ENCODE peak calls at places on chromosomes 3 and 15, in four cellular contexts. U, Q, A and I are unnamed samples.

GRCh38 chr3:110157221-110157620 is 819.9 kb upstream of the DPPA4 start:
- DNase-seq in U (no peak), Q (no peak), A (no peak), I (no peak)

GRCh38 chr3:134517796-134518195 is 31.9 kb downstream of the CEP63 start:
- DNase-seq in U (no peak), Q (no peak), A (no peak), I (no peak)

GRCh38 chr3:133386876-133387275 is 13.0 kb upstream of the BFSP2 start:
- DNase-seq in U (no peak), Q (no peak), A (no peak), I (no peak)

GRCh38 chr15:67188551-67189218 is 65.8 kb downstream of the AAGAB start:
- DNase-seq in U (no peak), Q (no peak), A (no peak), I (no peak)

GRCh38 chr3:70597312-70597711 is 284.9 kb upstream of the MDFIC2 start:
- DNase-seq in U (no peak), Q (no peak), A (no peak), I (no peak)

GRCh38 chr15:66877558-66878285 is 175.7 kb downstream of the SMAD6 start:
- DNase-seq in U (no peak), Q (no peak), A (no peak), I (no peak)

GRCh38 chr15:77030042-77030927 is 35.4 kb downstream of the PSTPIP1 start:
- DNase-seq in U (no peak), Q (no peak), A (peak; percentile 19), I (peak; percentile 88)

GRCh38 chr3:57164217-57164605 is 942 bp downstream of the IL17RD start:
- DNase-seq in U (peak; percentile 35), Q (no peak), A (peak; percentile 29), I (peak; percentile 11)

GRCh38 chr15:64807051-64807749 is 18.2 kb downstream of the PIF1 start:
- DNase-seq in U (no peak), Q (no peak), A (no peak), I (no peak)

GRCh38 chr15:99928429-99928981 is 195.3 kb upstream of the LYSMD4 start:
- DNase-seq in U (peak; percentile 65), Q (peak; percentile 65), A (peak; percentile 86), I (peak; percentile 51)

DNA sequence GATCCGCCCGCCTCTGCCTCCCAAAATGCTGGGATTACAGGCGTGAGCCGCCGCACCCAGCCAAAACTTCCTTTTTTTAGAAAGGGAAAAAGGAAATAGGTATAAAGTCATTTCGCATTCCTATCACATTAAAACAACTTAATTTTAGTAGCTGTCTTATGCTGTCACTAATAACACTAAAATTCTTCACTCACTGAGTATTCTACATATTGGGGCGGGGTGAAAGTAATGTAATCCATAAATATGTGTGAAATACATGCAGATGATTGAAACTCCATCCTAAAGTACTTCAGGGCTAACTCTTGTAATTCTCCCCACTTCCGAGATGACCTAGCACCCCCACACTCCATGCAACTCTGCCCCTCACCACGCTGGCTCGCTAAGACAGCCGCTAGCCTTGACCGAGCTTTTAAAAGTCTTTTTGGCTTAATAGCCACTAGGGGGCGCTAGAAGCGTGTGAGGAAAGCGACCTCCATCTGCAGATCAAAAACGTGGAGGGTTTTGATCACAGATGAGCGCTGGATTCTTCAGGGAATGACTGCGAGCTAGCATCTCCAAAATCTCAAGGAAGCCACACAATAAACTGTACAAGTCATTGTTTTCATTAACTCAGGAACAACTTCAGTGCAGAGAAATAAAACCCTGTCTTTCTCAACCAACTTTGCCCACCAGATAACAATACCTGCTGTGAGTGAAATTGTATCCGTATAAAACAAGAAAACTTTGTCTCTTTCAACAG is 129.3 kb upstream of the IGF1R start:
- DNase-seq in U (peak; percentile 57), Q (peak; percentile 75), A (peak; percentile 44), I (peak; percentile 46)
- TF ChIP-seq CTCF in U (peak; percentile 63), Q (peak; percentile 97), A (peak; percentile 59), I (peak; percentile 61)

DNA sequence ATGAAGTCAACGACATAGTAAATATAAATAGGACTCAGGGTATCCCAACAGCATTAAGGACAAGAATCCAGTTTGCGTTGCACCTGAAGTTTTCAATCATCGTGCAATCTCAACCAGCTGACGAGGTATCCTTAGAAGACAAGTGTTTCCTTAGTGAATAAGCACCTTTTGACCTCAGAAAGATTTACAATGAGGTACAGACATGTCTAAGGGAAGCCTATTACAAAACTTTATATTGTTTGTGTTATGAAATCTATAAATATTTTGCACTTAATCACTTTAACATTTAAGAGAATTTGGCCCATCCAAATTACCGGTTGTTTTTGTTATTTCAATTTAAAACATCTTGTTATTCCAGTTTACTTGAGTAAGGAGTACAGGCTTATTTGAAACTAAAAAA is 64.9 kb upstream of the PRICKLE2 start:
- DNase-seq in U (peak; percentile 41), Q (no peak), A (no peak), I (no peak)
- H3K27ac ChIP-seq in U (peak overlapping the region; percentile 81), Q (no peak overlapping the region), A (no peak overlapping the region), I (no peak overlapping the region)

GRCh38 chr3:174099724-174100123 is 702.2 kb downstream of the NLGN1 start:
- DNase-seq in U (no peak), Q (no peak), A (no peak), I (no peak)

GRCh38 chr3:174101244-174101643 is 703.7 kb downstream of the NLGN1 start:
- DNase-seq in U (peak; percentile 21), Q (no peak), A (no peak), I (no peak)

GRCh38 chr3:174097686-174098085 is 700.1 kb downstream of the NLGN1 start:
- DNase-seq in U (no peak), Q (no peak), A (no peak), I (peak; percentile 6)

GRCh38 chr3:174102274-174102673 is 704.7 kb downstream of the NLGN1 start:
- DNase-seq in U (no peak), Q (no peak), A (no peak), I (no peak)

DNA sequence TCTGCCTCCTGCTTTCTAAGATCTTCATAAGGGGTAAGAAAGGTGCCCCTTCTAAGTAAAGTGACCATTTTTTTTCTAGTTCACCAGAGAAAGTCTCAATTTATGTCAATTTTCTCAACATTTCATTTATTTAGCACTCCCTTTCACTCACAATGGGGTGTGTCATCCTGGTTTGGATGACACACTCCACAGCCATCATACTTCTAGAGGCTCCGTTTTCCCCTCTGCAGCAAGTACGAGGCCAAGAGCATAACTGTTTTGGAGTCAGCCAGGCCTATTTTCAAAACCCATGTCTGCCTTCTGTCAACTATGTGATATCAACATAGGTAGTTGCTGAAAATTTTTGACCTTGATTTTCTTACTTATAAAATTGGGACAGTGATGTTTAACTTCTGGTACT is 703.2 kb downstream of the NLGN1 start:
- DNase-seq in U (no peak), Q (no peak), A (no peak), I (no peak)
- TF ChIP-seq CTCF in U (no peak), Q (no peak), A (no peak), I (no peak)

GRCh38 chr3:177283983-177284382 is 86.7 kb upstream of the TBL1XR1 start:
- DNase-seq in U (peak; percentile 17), Q (no peak), A (no peak), I (no peak)

GRCh38 chr3:177284383-177284881 is 87.2 kb upstream of the TBL1XR1 start:
- DNase-seq in U (no peak), Q (peak; percentile 12), A (no peak), I (peak; percentile 92)

GRCh38 chr3:177281292-177281942 is 84.1 kb upstream of the TBL1XR1 start:
- DNase-seq in U (no peak), Q (no peak), A (no peak), I (peak; percentile 57)

GRCh38 chr3:177279118-177279815 is 82.0 kb upstream of the TBL1XR1 start:
- DNase-seq in U (no peak), Q (no peak), A (peak; percentile 41), I (no peak)

DNA sequence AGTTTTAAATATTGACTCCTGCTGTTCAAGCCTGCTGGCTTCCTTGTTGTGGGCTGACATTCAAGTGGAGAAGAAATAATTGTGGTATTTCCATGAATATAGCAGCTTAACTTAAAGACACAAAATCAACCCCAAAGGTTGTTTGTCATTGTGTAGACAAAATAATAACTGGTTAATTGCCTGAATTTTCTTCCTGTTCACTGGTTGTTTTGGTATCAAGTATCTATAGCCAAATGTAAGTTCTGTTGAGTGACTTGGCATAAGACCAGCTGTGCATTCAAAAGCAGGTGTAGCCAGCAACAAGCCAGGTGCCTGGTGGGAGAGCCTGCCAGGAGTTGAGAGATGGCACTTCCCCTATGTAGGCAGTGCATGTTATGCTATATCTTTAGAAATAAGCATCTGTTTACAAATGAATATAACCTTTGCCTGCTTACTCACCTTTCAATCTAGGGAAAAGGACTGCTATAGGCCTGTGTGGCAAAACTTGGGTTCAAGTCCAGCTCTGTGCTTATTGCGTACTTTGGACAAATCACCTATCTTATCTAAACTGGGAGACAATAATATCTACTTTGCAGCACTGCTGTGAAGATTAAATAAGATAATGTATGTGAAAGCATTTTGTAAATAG is 84.9 kb upstream of the TBL1XR1 start:
- DNase-seq in U (no peak), Q (no peak), A (no peak), I (no peak)
- H3K27ac ChIP-seq in U (no peak overlapping the region), Q (no peak overlapping the region), A (no peak overlapping the region), I (peak overlapping the region; percentile 83)

DNA sequence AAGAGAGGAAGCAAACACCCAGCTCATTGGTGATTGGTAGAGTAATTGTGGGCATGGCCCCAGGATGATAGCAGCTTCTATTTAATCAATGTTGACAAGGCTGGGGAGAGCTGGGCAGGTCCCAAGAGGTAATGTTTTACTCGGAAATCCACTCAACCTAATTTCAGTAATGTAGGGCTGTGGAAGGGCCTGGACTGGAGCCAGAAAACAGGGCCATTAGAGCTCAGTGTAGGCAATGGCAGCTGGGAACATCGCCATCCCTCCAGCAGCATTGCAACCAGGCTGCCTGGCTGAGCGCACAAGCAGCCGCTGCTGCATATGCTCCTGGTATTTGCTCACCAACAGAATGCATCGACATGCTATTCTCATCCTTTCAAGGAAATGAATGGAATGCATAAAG is 89.9 kb downstream of the GAP43 start:
- DNase-seq in U (no peak), Q (no peak), A (peak; percentile 85), I (peak; percentile 89)
- TF ChIP-seq CTCF in U (no peak), Q (no peak), A (no peak), I (no peak)

DNA sequence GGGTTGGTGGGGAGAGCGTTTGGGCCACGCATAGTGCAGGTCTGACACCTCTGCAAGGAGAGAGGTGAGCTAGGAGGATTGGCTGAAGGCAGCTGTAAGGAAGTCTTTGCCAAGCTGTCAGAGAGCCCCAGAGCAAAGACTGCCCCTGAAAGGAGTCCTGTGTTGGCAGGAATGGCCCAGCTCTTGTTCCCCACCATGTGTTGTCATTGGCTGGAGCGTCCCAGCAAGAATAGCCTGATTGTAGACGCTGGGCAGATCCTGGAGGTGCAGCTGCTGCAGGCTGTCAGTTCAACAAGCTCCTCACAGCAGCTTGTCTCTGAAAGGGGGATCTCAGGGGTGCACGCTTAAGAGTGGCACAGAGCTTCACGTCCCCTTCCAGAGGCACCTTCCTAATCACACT is 237.6 kb downstream of the FEZF2 start:
- DNase-seq in U (no peak), Q (no peak), A (no peak), I (no peak)
- H3K27ac ChIP-seq in U (no peak overlapping the region), Q (no peak overlapping the region), A (no peak overlapping the region), I (no peak overlapping the region)